ENCODE peak calls at places on chromosomes 6 and 20, in five cellular contexts. W, M, Z, D and O are unnamed samples.

GRCh38 chr6:136085370-136086115 is 164.6 kb downstream of the MTFR2 start:
- DNase-seq in W (no peak), M (no peak), Z (no peak), D (no peak), O (no peak)

GRCh38 chr20:63136296-63136695 is 79.6 kb downstream of the YTHDF1 start:
- DNase-seq in W (no peak), M (no peak), Z (no peak), D (no peak), O (no peak)

GRCh38 chr20:62776692-62777527 is 19.4 kb upstream of the MRGBP start:
- DNase-seq in W (peak; percentile 86), M (no peak), Z (peak; percentile 76), D (no peak), O (peak; percentile 81)

GRCh38 chr6:27375613-27376079 is 12.9 kb upstream of the ZNF391 start:
- DNase-seq in W (no peak), M (no peak), Z (no peak), D (no peak), O (no peak)

GRCh38 chr6:25395731-25396130 is 116.6 kb downstream of the CARMIL1 start:
- DNase-seq in W (no peak), M (no peak), Z (no peak), D (no peak), O (no peak)

GRCh38 chr6:159852877-159853276 is 37.9 kb upstream of the MAS1 start:
- DNase-seq in W (peak; percentile 44), M (no peak), Z (peak; percentile 18), D (no peak), O (no peak)

GRCh38 chr6:156575361-156575760 is 201.8 kb upstream of the ARID1B start:
- DNase-seq in W (no peak), M (no peak), Z (no peak), D (no peak), O (no peak)

GRCh38 chr6:15715060-15715459 is 52.2 kb upstream of the DTNBP1 start:
- DNase-seq in W (no peak), M (no peak), Z (no peak), D (no peak), O (no peak)

GRCh38 chr6:22821664-22822320 is 252.4 kb downstream of the HDGFL1 start:
- DNase-seq in W (no peak), M (no peak), Z (no peak), D (no peak), O (no peak)

GRCh38 chr20:41537865-41538264 is 80.3 kb downstream of the CHD6 start:
- DNase-seq in W (no peak), M (no peak), Z (no peak), D (no peak), O (no peak)

GRCh38 chr6:106553440-106553839 is 75.9 kb downstream of the RTN4IP1 start:
- DNase-seq in W (no peak), M (no peak), Z (peak; percentile 37), D (no peak), O (no peak)

GRCh38 chr6:20455175-20456075 is 53.7 kb downstream of the E2F3 start:
- DNase-seq in W (no peak), M (no peak), Z (no peak), D (no peak), O (no peak)

GRCh38 chr20:58117944-58118343 is 110.5 kb downstream of the ANKRD60 start:
- DNase-seq in W (no peak), M (no peak), Z (no peak), D (no peak), O (no peak)

GRCh38 chr6:20732896-20733295 is 198.6 kb downstream of the CDKAL1 start:
- DNase-seq in W (no peak), M (no peak), Z (no peak), D (no peak), O (no peak)

GRCh38 chr6:134882426-134883038 is 67.4 kb downstream of the ALDH8A1 start:
- DNase-seq in W (peak; percentile 41), M (peak; percentile 34), Z (peak; percentile 78), D (peak; percentile 40), O (peak; percentile 53)

GRCh38 chr20:21522479-21523397 is 8.9 kb upstream of the NKX2-2 start:
- DNase-seq in W (no peak), M (no peak), Z (no peak), D (no peak), O (no peak)

GRCh38 chr20:56506103-56506502 is 18.4 kb upstream of the FAM209A start:
- DNase-seq in W (no peak), M (no peak), Z (no peak), D (no peak), O (no peak)

GRCh38 chr20:44606725-44607441 is 24.5 kb downstream of the PKIG start:
- DNase-seq in W (no peak), M (no peak), Z (no peak), D (no peak), O (no peak)

GRCh38 chr6:35015476-35015875 is 125.7 kb downstream of the TCP11 start:
- DNase-seq in W (no peak), M (no peak), Z (no peak), D (no peak), O (no peak)

GRCh38 chr6:96789871-96790270 is 47.4 kb downstream of the GPR63 start:
- DNase-seq in W (no peak), M (no peak), Z (no peak), D (no peak), O (no peak)

GRCh38 chr6:75993236-75994162 is 79.0 kb downstream of the IMPG1 start:
- DNase-seq in W (no peak), M (no peak), Z (no peak), D (no peak), O (no peak)

GRCh38 chr20:461254-462198 is 807 bp downstream of the TBC1D20 start:
- DNase-seq in W (no peak), M (peak; percentile 33), Z (peak; percentile 56), D (peak; percentile 37), O (peak; percentile 71)

GRCh38 chr6:125193208-125193607 is 39.6 kb downstream of the TPD52L1 start:
- DNase-seq in W (no peak), M (no peak), Z (no peak), D (no peak), O (no peak)

GRCh38 chr6:63440057-63440456 is 120.3 kb upstream of the LGSN start:
- DNase-seq in W (no peak), M (no peak), Z (no peak), D (no peak), O (no peak)

GRCh38 chr20:54554006-54554405 is 78.6 kb downstream of the DOK5 start:
- DNase-seq in W (no peak), M (no peak), Z (no peak), D (no peak), O (no peak)

GRCh38 chr6:118744261-118744941 is 93.0 kb upstream of the CEP85L start:
- DNase-seq in W (no peak), M (no peak), Z (no peak), D (no peak), O (no peak)

GRCh38 chr20:61044499-61044898 is 207.6 kb upstream of the CDH4 start:
- DNase-seq in W (no peak), M (no peak), Z (no peak), D (no peak), O (no peak)

GRCh38 chr6:35302604-35303218 is 5.1 kb downstream of the DEF6 start:
- DNase-seq in W (peak; percentile 85), M (peak; percentile 46), Z (peak; percentile 86), D (no peak), O (peak; percentile 82)

GRCh38 chr6:11271228-11271627 is 38.8 kb upstream of the NEDD9 start:
- DNase-seq in W (no peak), M (no peak), Z (no peak), D (no peak), O (no peak)

GRCh38 chr20:58044286-58044685 is 184.2 kb downstream of the ANKRD60 start:
- DNase-seq in W (no peak), M (no peak), Z (no peak), D (no peak), O (no peak)

GRCh38 chr6:33927551-33927950 is 123.7 kb upstream of the MLN start:
- DNase-seq in W (no peak), M (no peak), Z (no peak), D (no peak), O (no peak)

GRCh38 chr6:85864453-85865401 is 222.0 kb upstream of the SYNCRIP start:
- DNase-seq in W (no peak), M (no peak), Z (no peak), D (peak; percentile 67), O (peak; percentile 1)
- TF ChIP-seq CTCF in W (no peak), M (no peak), Z (no peak), D (peak; percentile 23), O (no peak)

DNA sequence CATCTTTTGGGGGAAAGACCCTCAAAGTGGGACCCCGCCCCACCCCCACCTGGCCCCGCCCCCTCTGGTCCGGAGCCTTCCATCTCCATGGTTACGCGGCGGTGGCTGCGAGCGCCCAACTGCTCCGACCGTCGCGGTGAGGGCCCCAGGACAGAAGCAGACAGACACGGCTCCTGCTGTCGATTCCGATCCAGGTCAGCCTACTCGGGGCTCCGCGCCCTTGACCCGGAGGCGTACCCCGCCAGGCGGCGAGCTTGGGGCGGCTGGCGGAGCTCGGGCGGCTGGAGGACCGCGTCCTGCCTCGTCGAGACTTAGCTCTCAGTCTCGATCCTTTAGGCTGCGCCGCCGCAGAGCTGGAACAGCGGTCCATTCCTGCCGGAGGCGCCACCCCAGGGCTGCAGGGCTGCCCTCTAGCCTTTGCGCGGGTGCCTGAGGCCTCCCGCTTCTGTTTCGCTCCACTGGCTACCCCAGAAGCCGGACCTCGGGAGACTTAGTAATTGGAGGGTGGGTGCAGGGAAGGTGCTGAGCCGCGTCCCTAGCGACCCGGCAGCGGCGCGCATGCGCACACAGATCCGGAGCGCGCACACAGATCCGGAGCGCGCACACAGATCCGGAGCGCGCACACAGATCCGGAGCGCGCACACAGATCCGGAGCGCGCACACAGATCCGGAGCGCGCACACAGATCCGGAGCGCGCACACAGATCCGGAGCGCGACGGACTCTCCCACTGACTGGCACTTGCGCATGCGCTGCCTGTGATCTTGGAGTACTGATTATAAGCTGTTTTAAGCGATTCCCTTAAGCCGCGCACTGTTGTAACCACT is at the start of gene CFAP206:
- DNase-seq in W (peak; percentile 88), M (peak; percentile 79), Z (peak; percentile 90), D (peak; percentile 77), O (peak; percentile 88)
- TF ChIP-seq CTCF in W (no peak), M (no peak), Z (peak; percentile 7), D (no peak), O (peak; percentile 19)

GRCh38 chr20:6395695-6396094 is 272.9 kb upstream of the FERMT1 start:
- DNase-seq in W (no peak), M (no peak), Z (no peak), D (no peak), O (no peak)
- TF ChIP-seq CTCF in W (no peak), M (no peak), Z (no peak), D (no peak), O (no peak)

DNA sequence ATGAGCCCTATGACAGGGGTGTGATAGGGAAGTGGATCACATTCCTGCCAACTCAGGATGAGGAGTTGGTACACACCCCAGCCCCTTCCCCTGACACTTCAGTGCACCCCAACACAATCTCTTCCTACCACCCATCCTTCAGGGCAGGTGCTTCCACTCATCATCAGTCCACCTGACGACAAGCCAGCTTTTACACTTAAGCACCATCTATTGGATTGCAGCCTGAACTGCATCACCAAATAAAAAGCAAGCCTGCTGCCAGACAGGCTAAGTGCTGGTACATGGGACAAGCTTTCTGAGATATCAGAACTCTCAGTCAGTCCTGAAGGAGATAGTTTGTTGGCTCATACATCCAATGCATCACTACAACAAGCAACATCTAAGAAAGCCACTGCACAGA is 69.0 kb upstream of the TMEM200A start:
- DNase-seq in W (no peak), M (no peak), Z (peak; percentile 22), D (no peak), O (no peak)
- TF ChIP-seq CTCF in W (no peak), M (no peak), Z (no peak), D (no peak), O (no peak)

GRCh38 chr6:46655803-46656202 is 3.0 kb downstream of the SLC25A27 start:
- DNase-seq in W (no peak), M (no peak), Z (peak; percentile 9), D (no peak), O (no peak)
- TF ChIP-seq CTCF in W (no peak), M (peak; percentile 22), Z (no peak), D (no peak), O (peak; percentile 1)

GRCh38 chr6:145734486-145735355 is 599 bp downstream of the EPM2A start:
- DNase-seq in W (peak; percentile 88), M (peak; percentile 92), Z (peak; percentile 93), D (peak; percentile 82), O (peak; percentile 80)
- TF ChIP-seq CTCF in W (no peak), M (no peak), Z (no peak), D (no peak), O (no peak)